ENCODE peak calls at places on chromosomes 7 and 10, in eight cellular contexts. One of them, this sample, is unnamed.

GRCh38 chr10:45425628-45426563 is 51.9 kb downstream of the ALOX5 start:
- DNase-seq in fibroblast of lung: no peak
- DNase-seq in hepatocyte: no peak
- DNase-seq in ovary: no peak
- DNase-seq in IMR-90: no peak
- DNase-seq in GM23338: no peak
- DNase-seq in right atrium auricular region: no peak
- DNase-seq in lower lobe of right lung: no peak
- DNase-seq in this sample: no peak

GRCh38 chr10:47456096-47456485 is 27.8 kb downstream of the ANXA8 start:
- DNase-seq in fibroblast of lung: no peak
- DNase-seq in hepatocyte: no peak
- DNase-seq in ovary: no peak
- DNase-seq in IMR-90: no peak
- DNase-seq in GM23338: no peak
- DNase-seq in right atrium auricular region: no peak
- DNase-seq in lower lobe of right lung: peak; percentile 28
- DNase-seq in this sample: no peak

GRCh38 chr7:43590862-43591550 is 8.1 kb downstream of the STK17A start:
- DNase-seq in fibroblast of lung: no peak
- DNase-seq in hepatocyte: no peak
- DNase-seq in ovary: no peak
- DNase-seq in IMR-90: no peak
- DNase-seq in GM23338: no peak
- DNase-seq in right atrium auricular region: no peak
- DNase-seq in lower lobe of right lung: no peak
- DNase-seq in this sample: no peak

GRCh38 chr10:9331583-9332008 is 1277.1 kb downstream of the GATA3 start:
- DNase-seq in fibroblast of lung: peak; percentile 83
- DNase-seq in hepatocyte: peak; percentile 75
- DNase-seq in ovary: no peak
- DNase-seq in IMR-90: peak; percentile 65
- DNase-seq in GM23338: peak; percentile 62
- DNase-seq in right atrium auricular region: no peak
- DNase-seq in lower lobe of right lung: no peak
- DNase-seq in this sample: no peak

GRCh38 chr7:106217089-106217542 is 67.7 kb downstream of the NAMPT start:
- DNase-seq in fibroblast of lung: peak; percentile 95
- DNase-seq in hepatocyte: peak; percentile 66
- DNase-seq in ovary: peak; percentile 40
- DNase-seq in IMR-90: peak; percentile 42
- DNase-seq in GM23338: peak; percentile 5
- DNase-seq in right atrium auricular region: peak; percentile 87
- DNase-seq in lower lobe of right lung: peak; percentile 62
- DNase-seq in this sample: no peak

GRCh38 chr10:79898597-79899325 is 50.1 kb downstream of the SFTPD start:
- DNase-seq in fibroblast of lung: no peak
- DNase-seq in hepatocyte: no peak
- DNase-seq in ovary: no peak
- DNase-seq in IMR-90: no peak
- DNase-seq in GM23338: no peak
- DNase-seq in right atrium auricular region: no peak
- DNase-seq in lower lobe of right lung: no peak
- DNase-seq in this sample: no peak

GRCh38 chr7:157753713-157754415 is 417.1 kb downstream of the DNAJB6 start:
- DNase-seq in fibroblast of lung: no peak
- DNase-seq in hepatocyte: no peak
- DNase-seq in ovary: no peak
- DNase-seq in IMR-90: no peak
- DNase-seq in GM23338: no peak
- DNase-seq in right atrium auricular region: no peak
- DNase-seq in lower lobe of right lung: no peak
- DNase-seq in this sample: no peak

GRCh38 chr7:13447637-13448036 is 541.8 kb downstream of the ETV1 start:
- DNase-seq in fibroblast of lung: no peak
- DNase-seq in hepatocyte: no peak
- DNase-seq in ovary: no peak
- DNase-seq in IMR-90: no peak
- DNase-seq in GM23338: no peak
- DNase-seq in right atrium auricular region: no peak
- DNase-seq in lower lobe of right lung: no peak
- DNase-seq in this sample: no peak

GRCh38 chr7:28748934-28749584 is 209.1 kb downstream of the TRIL start:
- DNase-seq in fibroblast of lung: no peak
- DNase-seq in hepatocyte: peak; percentile 12
- DNase-seq in ovary: no peak
- DNase-seq in IMR-90: peak; percentile 71
- DNase-seq in GM23338: no peak
- DNase-seq in right atrium auricular region: no peak
- DNase-seq in lower lobe of right lung: peak; percentile 61
- DNase-seq in this sample: no peak

GRCh38 chr7:85150624-85151023 is 36.2 kb downstream of the SEMA3D start:
- DNase-seq in fibroblast of lung: no peak
- DNase-seq in hepatocyte: no peak
- DNase-seq in ovary: no peak
- DNase-seq in IMR-90: no peak
- DNase-seq in GM23338: no peak
- DNase-seq in right atrium auricular region: no peak
- DNase-seq in lower lobe of right lung: no peak
- DNase-seq in this sample: no peak

GRCh38 chr10:7046615-7047014 is 364.2 kb downstream of the SFMBT2 start:
- DNase-seq in fibroblast of lung: no peak
- DNase-seq in hepatocyte: no peak
- DNase-seq in ovary: no peak
- DNase-seq in IMR-90: no peak
- DNase-seq in GM23338: no peak
- DNase-seq in right atrium auricular region: no peak
- DNase-seq in lower lobe of right lung: no peak
- DNase-seq in this sample: no peak

GRCh38 chr10:48332871-48333216 is 26.4 kb downstream of the MAPK8 start:
- DNase-seq in fibroblast of lung: no peak
- DNase-seq in hepatocyte: no peak
- DNase-seq in ovary: no peak
- DNase-seq in IMR-90: no peak
- DNase-seq in GM23338: no peak
- DNase-seq in right atrium auricular region: no peak
- DNase-seq in lower lobe of right lung: no peak
- DNase-seq in this sample: no peak

GRCh38 chr10:113742466-113742865 is 9.0 kb upstream of the PLEKHS1 start:
- DNase-seq in fibroblast of lung: no peak
- DNase-seq in hepatocyte: no peak
- DNase-seq in ovary: no peak
- DNase-seq in IMR-90: no peak
- DNase-seq in GM23338: no peak
- DNase-seq in right atrium auricular region: no peak
- DNase-seq in lower lobe of right lung: no peak
- DNase-seq in this sample: no peak

GRCh38 chr10:7412482-7413251 is 1.8 kb upstream of the SFMBT2 start:
- DNase-seq in fibroblast of lung: no peak
- DNase-seq in hepatocyte: peak; percentile 63
- DNase-seq in ovary: peak; percentile 33
- DNase-seq in IMR-90: no peak
- DNase-seq in GM23338: peak; percentile 82
- DNase-seq in right atrium auricular region: no peak
- DNase-seq in lower lobe of right lung: peak; percentile 68
- DNase-seq in this sample: peak; percentile 51

GRCh38 chr10:133258818-133259602 is 17.7 kb downstream of the ADAM8 start:
- DNase-seq in fibroblast of lung: peak; percentile 99
- DNase-seq in hepatocyte: peak; percentile 76
- DNase-seq in ovary: peak; percentile 65
- DNase-seq in IMR-90: peak; percentile 100
- DNase-seq in GM23338: no peak
- DNase-seq in right atrium auricular region: peak; percentile 96
- DNase-seq in lower lobe of right lung: peak; percentile 92
- DNase-seq in this sample: peak; percentile 95

GRCh38 chr7:126685018-126685573 is 567.6 kb downstream of the GRM8 start:
- DNase-seq in fibroblast of lung: no peak
- DNase-seq in hepatocyte: no peak
- DNase-seq in ovary: no peak
- DNase-seq in IMR-90: no peak
- DNase-seq in GM23338: no peak
- DNase-seq in right atrium auricular region: no peak
- DNase-seq in lower lobe of right lung: peak; percentile 33
- DNase-seq in this sample: no peak

GRCh38 chr10:12928571-12928970 is 72.9 kb downstream of the CCDC3 start:
- DNase-seq in fibroblast of lung: no peak
- DNase-seq in hepatocyte: no peak
- DNase-seq in ovary: no peak
- DNase-seq in IMR-90: no peak
- DNase-seq in GM23338: no peak
- DNase-seq in right atrium auricular region: no peak
- DNase-seq in lower lobe of right lung: no peak
- DNase-seq in this sample: no peak

GRCh38 chr7:115654384-115655181 is 376.0 kb downstream of the TFEC start:
- DNase-seq in fibroblast of lung: no peak
- DNase-seq in hepatocyte: no peak
- DNase-seq in ovary: no peak
- DNase-seq in IMR-90: peak; percentile 59
- DNase-seq in GM23338: no peak
- DNase-seq in right atrium auricular region: no peak
- DNase-seq in lower lobe of right lung: no peak
- DNase-seq in this sample: no peak

GRCh38 chr10:51960494-51960895 is 261.1 kb upstream of the CSTF2T start:
- DNase-seq in fibroblast of lung: peak; percentile 87
- DNase-seq in hepatocyte: peak; percentile 76
- DNase-seq in ovary: no peak
- DNase-seq in IMR-90: peak; percentile 76
- DNase-seq in GM23338: peak; percentile 81
- DNase-seq in right atrium auricular region: no peak
- DNase-seq in lower lobe of right lung: no peak
- DNase-seq in this sample: no peak

GRCh38 chr7:100720645-100721504 is 607 bp downstream of the EPO start:
- DNase-seq in fibroblast of lung: no peak
- DNase-seq in hepatocyte: no peak
- DNase-seq in ovary: no peak
- DNase-seq in IMR-90: no peak
- DNase-seq in GM23338: peak; percentile 55
- DNase-seq in right atrium auricular region: no peak
- DNase-seq in lower lobe of right lung: no peak
- DNase-seq in this sample: no peak

DNA sequence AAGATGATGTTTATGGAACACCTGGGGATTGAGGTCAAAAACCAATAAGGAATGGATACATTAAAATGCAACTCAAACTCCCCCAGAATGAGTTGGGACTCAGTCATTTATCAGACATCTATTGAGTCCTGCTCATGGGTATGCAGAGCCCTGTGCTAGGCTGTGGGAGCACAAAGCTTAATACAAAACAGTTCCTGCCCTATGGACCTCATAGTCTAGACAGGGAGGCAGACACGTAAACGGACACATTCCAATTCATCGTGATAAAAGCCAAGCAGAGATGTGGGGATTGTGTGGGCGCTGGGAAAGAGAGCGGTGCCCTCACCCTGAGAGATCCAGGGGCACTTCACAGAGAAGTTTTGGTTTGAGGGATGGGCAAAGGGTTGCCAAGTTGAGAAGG is 181.7 kb downstream of the PTEN start:
- DNase-seq in fibroblast of lung: no peak
- DNase-seq in hepatocyte: no peak
- DNase-seq in ovary: no peak
- DNase-seq in IMR-90: peak; percentile 61
- DNase-seq in GM23338: no peak
- DNase-seq in right atrium auricular region: no peak
- DNase-seq in lower lobe of right lung: no peak
- DNase-seq in this sample: no peak
- H3K27ac ChIP-seq in fibroblast of lung: no peak overlapping the region
- H3K27ac ChIP-seq in hepatocyte: no peak overlapping the region
- H3K27ac ChIP-seq in ovary: no peak overlapping the region
- H3K27ac ChIP-seq in IMR-90: no peak overlapping the region
- H3K27ac ChIP-seq in GM23338: no peak overlapping the region
- H3K27ac ChIP-seq in right atrium auricular region: peak overlapping the region; percentile 19
- H3K27ac ChIP-seq in lower lobe of right lung: peak overlapping the region; percentile 20
- H3K27ac ChIP-seq in this sample: no peak overlapping the region

GRCh38 chr10:42940487-42941157 is 136.2 kb upstream of the RET start:
- DNase-seq in fibroblast of lung: no peak
- DNase-seq in hepatocyte: no peak
- DNase-seq in ovary: no peak
- DNase-seq in IMR-90: no peak
- DNase-seq in GM23338: peak; percentile 28
- DNase-seq in right atrium auricular region: peak; percentile 36
- DNase-seq in lower lobe of right lung: peak; percentile 43
- DNase-seq in this sample: peak; percentile 23
- H3K27me3 ChIP-seq in fibroblast of lung: no peaks in the 10 kb centered on the region
- H3K27me3 ChIP-seq in hepatocyte: peaks cover 5% of the 10 kb centered on the region
- H3K27me3 ChIP-seq in ovary: no peaks in the 10 kb centered on the region
- H3K27me3 ChIP-seq in IMR-90: no peaks in the 10 kb centered on the region
- H3K27me3 ChIP-seq in GM23338: no peaks in the 10 kb centered on the region
- H3K27me3 ChIP-seq in right atrium auricular region: no peaks in the 10 kb centered on the region
- H3K27me3 ChIP-seq in lower lobe of right lung: peaks cover 7% of the 10 kb centered on the region
- H3K27me3 ChIP-seq in this sample: no peaks in the 10 kb centered on the region

DNA sequence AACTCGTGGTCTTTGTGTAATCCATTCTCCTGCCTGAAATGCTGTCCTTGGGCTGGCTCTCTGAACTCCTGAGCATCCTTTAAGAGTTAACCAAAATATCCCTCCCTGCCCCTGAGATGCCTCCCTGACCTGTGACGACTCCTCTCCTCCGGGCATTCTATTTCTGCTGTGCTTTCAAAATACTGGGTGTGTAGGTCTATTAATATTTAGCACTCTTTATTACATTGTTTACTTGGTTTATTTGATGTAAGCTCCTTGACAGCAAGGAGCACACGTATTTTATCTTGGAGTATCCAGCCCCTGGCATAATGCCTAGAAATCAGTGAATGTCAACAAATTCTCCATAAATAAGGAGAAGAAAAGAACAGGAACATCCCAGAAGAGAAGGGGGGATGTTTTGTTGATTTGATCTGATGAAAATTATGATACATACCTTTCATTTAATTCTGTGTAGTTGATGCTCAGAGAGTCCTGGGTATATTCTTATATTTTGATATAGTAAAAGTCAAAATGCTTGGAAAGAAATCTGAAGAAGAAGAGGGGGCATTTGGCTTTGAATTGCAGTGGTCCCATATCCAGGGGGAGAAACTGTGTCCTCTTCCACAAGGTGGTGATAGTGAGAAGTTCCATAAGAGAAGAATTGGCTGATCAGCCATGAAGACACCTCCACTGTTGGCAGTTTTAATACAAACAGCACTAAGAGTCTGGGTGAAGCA is 107.7 kb upstream of the MPP7 start:
- DNase-seq in fibroblast of lung: no peak
- DNase-seq in hepatocyte: no peak
- DNase-seq in ovary: no peak
- DNase-seq in IMR-90: no peak
- DNase-seq in GM23338: peak; percentile 40
- DNase-seq in right atrium auricular region: no peak
- DNase-seq in lower lobe of right lung: no peak
- DNase-seq in this sample: no peak
- TF ChIP-seq CTCF in fibroblast of lung: no peak
- TF ChIP-seq CTCF in hepatocyte: peak; percentile 26
- TF ChIP-seq CTCF in ovary: no peak
- TF ChIP-seq CTCF in IMR-90: no peak
- TF ChIP-seq CTCF in GM23338: peak; percentile 51
- TF ChIP-seq CTCF in right atrium auricular region: peak; percentile 16
- TF ChIP-seq CTCF in lower lobe of right lung: no peak
- TF ChIP-seq CTCF in this sample: peak; percentile 18

DNA sequence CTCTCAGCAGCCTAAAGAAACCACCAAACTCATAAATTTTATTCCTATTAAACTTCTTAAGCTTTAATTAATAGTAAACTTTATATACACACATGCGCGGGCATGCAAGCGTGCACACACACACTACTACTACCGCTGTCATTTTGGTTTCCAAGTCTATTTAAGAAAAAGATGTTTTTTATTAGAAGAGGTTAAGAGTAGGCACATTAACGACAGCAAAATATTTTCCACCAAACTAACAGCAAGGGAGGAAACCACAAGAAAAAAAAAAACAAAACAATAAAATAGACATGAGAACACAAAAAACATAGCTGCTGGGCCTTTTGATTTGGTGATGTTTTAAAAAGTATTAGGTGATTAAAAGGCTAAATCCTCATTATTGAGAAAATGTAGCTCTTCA is 28.6 kb downstream of the RTKN2 start:
- DNase-seq in fibroblast of lung: no peak
- DNase-seq in hepatocyte: no peak
- DNase-seq in ovary: no peak
- DNase-seq in IMR-90: no peak
- DNase-seq in GM23338: no peak
- DNase-seq in right atrium auricular region: no peak
- DNase-seq in lower lobe of right lung: no peak
- DNase-seq in this sample: no peak
- H3K27ac ChIP-seq in fibroblast of lung: no peak overlapping the region
- H3K27ac ChIP-seq in hepatocyte: no peak overlapping the region
- H3K27ac ChIP-seq in ovary: no peak overlapping the region
- H3K27ac ChIP-seq in IMR-90: peak overlapping the region; percentile 80
- H3K27ac ChIP-seq in GM23338: no peak overlapping the region
- H3K27ac ChIP-seq in right atrium auricular region: no peak overlapping the region
- H3K27ac ChIP-seq in lower lobe of right lung: no peak overlapping the region
- H3K27ac ChIP-seq in this sample: no peak overlapping the region